ENCODE peak calls at places on chromosome 11, in nine cellular contexts. S, A, V, F, D, E, P, R and T are unnamed samples.

GRCh38 chr11:71554996-71555395 is 6.8 kb downstream of the KRTAP5-9 start:
- DNase-seq in S (no peak), A (no peak), V (no peak), F (no peak), D (no peak), E (no peak), P (no peak), R (no peak), T (no peak)

GRCh38 chr11:17479284-17480214 is 2.9 kb upstream of the ABCC8 start:
- DNase-seq in S (no peak), A (no peak), V (no peak), F (no peak), D (peak), E (peak), P (peak), R (peak), T (peak)

GRCh38 chr11:66559141-66559861 is 9.1 kb downstream of the CTSF start:
- DNase-seq in S (no peak), A (peak), V (no peak), F (no peak), D (no peak), E (no peak), P (no peak), R (peak), T (no peak)

GRCh38 chr11:115925568-115925904 is 421.3 kb upstream of the CADM1 start:
- DNase-seq in S (no peak), A (no peak), V (no peak), F (no peak), D (no peak), E (no peak), P (no peak), R (no peak), T (no peak)

GRCh38 chr11:122853971-122854446 is 15.7 kb downstream of the CRTAM start:
- DNase-seq in S (peak), A (peak), V (no peak), F (peak), D (peak), E (peak), P (peak), R (no peak), T (peak)

GRCh38 chr11:22730319-22730718 is 63.9 kb downstream of the GAS2 start:
- DNase-seq in S (no peak), A (no peak), V (no peak), F (no peak), D (peak), E (no peak), P (no peak), R (no peak), T (peak)

GRCh38 chr11:107998761-107999160 is 9.9 kb upstream of the CUL5 start:
- DNase-seq in S (no peak), A (no peak), V (no peak), F (no peak), D (no peak), E (peak), P (no peak), R (no peak), T (no peak)

GRCh38 chr11:116793476-116794096 is 1.9 kb upstream of the APOA5 start:
- DNase-seq in S (no peak), A (no peak), V (no peak), F (no peak), D (no peak), E (peak), P (no peak), R (no peak), T (no peak)

GRCh38 chr11:9951714-9952275 is 287.9 kb downstream of the SWAP70 start:
- DNase-seq in S (no peak), A (no peak), V (no peak), F (no peak), D (no peak), E (no peak), P (no peak), R (peak), T (no peak)

GRCh38 chr11:58628446-58628845 is 6.0 kb downstream of the CNTF start:
- DNase-seq in S (no peak), A (no peak), V (no peak), F (peak), D (no peak), E (no peak), P (no peak), R (no peak), T (no peak)

GRCh38 chr11:25901415-25901814 is 430.5 kb upstream of the ANO3 start:
- DNase-seq in S (no peak), A (no peak), V (no peak), F (no peak), D (no peak), E (no peak), P (no peak), R (no peak), T (no peak)

GRCh38 chr11:47152953-47153950 is 23.4 kb downstream of the ARFGAP2 start:
- DNase-seq in S (peak), A (peak), V (peak), F (peak), D (peak), E (peak), P (peak), R (peak), T (peak)

GRCh38 chr11:123473941-123474668 is 44.0 kb downstream of the GRAMD1B start:
- DNase-seq in S (no peak), A (no peak), V (no peak), F (no peak), D (no peak), E (peak), P (no peak), R (no peak), T (no peak)

GRCh38 chr11:116243975-116244374 is 528.8 kb downstream of the BUD13 start:
- DNase-seq in S (no peak), A (no peak), V (no peak), F (no peak), D (no peak), E (no peak), P (no peak), R (no peak), T (no peak)

GRCh38 chr11:111573821-111574249 is 28.4 kb upstream of the SIK2 start:
- DNase-seq in S (no peak), A (no peak), V (no peak), F (no peak), D (no peak), E (no peak), P (no peak), R (no peak), T (no peak)

GRCh38 chr11:63670077-63670737 is 969 bp downstream of the ATL3 start:
- DNase-seq in S (no peak), A (no peak), V (no peak), F (no peak), D (no peak), E (no peak), P (no peak), R (no peak), T (no peak)

GRCh38 chr11:68843703-68844312 is 2.1 kb upstream of the CPT1A start:
- DNase-seq in S (peak), A (peak), V (peak), F (peak), D (peak), E (no peak), P (peak), R (peak), T (peak)

GRCh38 chr11:105827906-105828305 is 194.1 kb downstream of the MSANTD4 start:
- DNase-seq in S (no peak), A (no peak), V (no peak), F (no peak), D (no peak), E (no peak), P (no peak), R (no peak), T (no peak)

GRCh38 chr11:33258631-33259184 is 1.5 kb downstream of the HIPK3 start:
- DNase-seq in S (no peak), A (no peak), V (no peak), F (no peak), D (no peak), E (no peak), P (no peak), R (no peak), T (peak)

GRCh38 chr11:89583580-89583979 is 92.4 kb upstream of the NOX4 start:
- DNase-seq in S (no peak), A (no peak), V (no peak), F (no peak), D (no peak), E (no peak), P (no peak), R (no peak), T (no peak)

GRCh38 chr11:126654886-126655806 is 299.7 kb downstream of the ST3GAL4 start:
- DNase-seq in S (no peak), A (no peak), V (no peak), F (no peak), D (peak), E (no peak), P (no peak), R (no peak), T (no peak)

GRCh38 chr11:126929186-126930085 is 71.1 kb downstream of the KIRREL3 start:
- DNase-seq in S (peak), A (no peak), V (no peak), F (no peak), D (no peak), E (peak), P (no peak), R (peak), T (peak)

GRCh38 chr11:1375955-1376258 is 13.8 kb upstream of the BRSK2 start:
- DNase-seq in S (no peak), A (no peak), V (no peak), F (no peak), D (no peak), E (no peak), P (no peak), R (no peak), T (no peak)

GRCh38 chr11:128502736-128503135 is 84.6 kb downstream of the ETS1 start:
- DNase-seq in S (no peak), A (no peak), V (no peak), F (no peak), D (no peak), E (no peak), P (no peak), R (no peak), T (no peak)